ENCODE peak calls at places on chromosomes 6 and 20, in six cellular contexts. X, K, W, C, I and Y are unnamed samples.

GRCh38 chr6:107698146-107698545 is 126.0 kb downstream of the SCML4 start:
- DNase-seq in I (peak; percentile 83), W (no peak), K (no peak), X (no peak), C (no peak), Y (peak; percentile 96)

GRCh38 chr6:163113358-163113962 is 301.1 kb upstream of the QKI start:
- DNase-seq in X (no peak), W (no peak), K (no peak), I (no peak), C (no peak), Y (peak; percentile 1)

GRCh38 chr20:41183831-41184230 is 46.5 kb downstream of the PLCG1 start:
- DNase-seq in W (no peak), K (no peak), X (no peak), I (no peak), C (no peak), Y (no peak)

GRCh38 chr20:63099426-63100267 is 92.9 kb upstream of the BHLHE23 start:
- DNase-seq in K (no peak), I (no peak), W (no peak), C (no peak), X (no peak), Y (no peak)

GRCh38 chr20:12882832-12883506 is 125.8 kb upstream of the SPTLC3 start:
- DNase-seq in K (no peak), C (no peak), W (no peak), I (peak; percentile 62), X (no peak), Y (peak; percentile 54)

GRCh38 chr6:13508711-13509705 is 21.6 kb upstream of the GFOD1 start:
- DNase-seq in X (no peak), C (peak; percentile 53), K (peak; percentile 56), W (no peak), I (peak; percentile 70), Y (peak; percentile 89)

GRCh38 chr6:82761674-82762345 is 303.8 kb downstream of the UBE3D start:
- DNase-seq in I (no peak), K (no peak), X (no peak), C (no peak), W (no peak), Y (peak; percentile 15)

GRCh38 chr6:55916188-55916587 is 40.8 kb upstream of the BMP5 start:
- DNase-seq in I (peak; percentile 24), C (no peak), K (peak; percentile 34), X (no peak), W (no peak), Y (peak; percentile 22)

GRCh38 chr6:168383062-168383854 is 57.7 kb upstream of the SMOC2 start:
- DNase-seq in I (no peak), K (no peak), X (no peak), C (no peak), W (no peak), Y (no peak)

GRCh38 chr6:36677059-36677749 is 1.3 kb upstream of the CDKN1A start:
- DNase-seq in X (no peak), I (no peak), W (peak; percentile 37), C (no peak), K (no peak), Y (no peak)

GRCh38 chr6:15464211-15464725 is 198.6 kb downstream of the DTNBP1 start:
- DNase-seq in C (no peak), W (peak; percentile 22), X (no peak), K (peak; percentile 54), I (no peak), Y (no peak)

GRCh38 chr6:167995731-167996151 is 1.7 kb upstream of the KIF25 start:
- DNase-seq in W (no peak), I (no peak), C (no peak), K (no peak), X (no peak), Y (no peak)

GRCh38 chr20:36154696-36155628 is at the start of gene EPB41L1:
- DNase-seq in K (peak; percentile 11), W (no peak), X (no peak), I (peak; percentile 32), C (no peak), Y (no peak)

GRCh38 chr20:3172933-3173581 is at the start of gene LZTS3:
- DNase-seq in C (no peak), K (peak; percentile 35), W (peak; percentile 60), I (peak; percentile 57), X (peak; percentile 81), Y (peak; percentile 35)

GRCh38 chr20:33570743-33571142 is 80.8 kb downstream of the CBFA2T2 start:
- DNase-seq in I (no peak), X (no peak), C (no peak), K (no peak), W (no peak), Y (no peak)

GRCh38 chr6:131694832-131695426 is 6.3 kb downstream of the OR2A4 start:
- DNase-seq in C (peak; percentile 37), K (peak; percentile 77), X (peak; percentile 52), I (peak; percentile 78), W (peak; percentile 74), Y (peak; percentile 79)

GRCh38 chr6:100343678-100344077 is 121.0 kb downstream of the SIM1 start:
- DNase-seq in C (no peak), K (no peak), W (peak; percentile 38), I (peak; percentile 39), X (no peak), Y (peak; percentile 62)

GRCh38 chr20:3583765-3584164 is 79.4 kb downstream of the GFRA4 start:
- DNase-seq in I (no peak), K (no peak), C (no peak), W (no peak), X (no peak), Y (no peak)

GRCh38 chr6:20608371-20608770 is 74.1 kb downstream of the CDKAL1 start:
- DNase-seq in K (no peak), W (no peak), C (no peak), X (no peak), I (no peak), Y (no peak)

GRCh38 chr6:20605061-20605460 is 70.8 kb downstream of the CDKAL1 start:
- DNase-seq in W (no peak), X (no peak), C (no peak), K (peak; percentile 49), I (no peak), Y (no peak)

GRCh38 chr6:20605581-20605980 is 71.3 kb downstream of the CDKAL1 start:
- DNase-seq in K (no peak), X (no peak), I (peak; percentile 15), W (no peak), C (no peak), Y (peak; percentile 55)

GRCh38 chr6:20608905-20609304 is 74.6 kb downstream of the CDKAL1 start:
- DNase-seq in K (no peak), X (no peak), I (no peak), W (no peak), C (no peak), Y (no peak)

DNA sequence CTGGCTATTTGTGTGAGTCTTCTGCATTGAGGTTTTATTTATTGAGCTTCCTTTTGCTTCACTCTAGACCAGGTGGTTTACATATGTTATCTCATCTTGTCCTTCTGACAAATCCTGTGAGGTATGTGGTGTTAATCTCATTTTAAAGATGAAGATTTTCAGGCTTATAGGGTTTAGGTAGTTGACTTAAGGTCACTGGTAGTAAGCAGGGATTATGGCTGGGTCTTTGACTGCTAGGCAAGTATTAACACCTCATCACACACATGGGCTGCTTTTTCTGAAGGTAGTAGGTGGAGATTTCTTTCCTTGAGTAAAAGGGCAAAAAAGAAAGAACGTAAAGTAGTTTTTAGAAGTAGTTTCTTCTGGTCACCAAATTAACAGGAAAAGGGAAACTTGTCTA is 72.6 kb downstream of the CDKAL1 start:
- DNase-seq in C (no peak), K (no peak), W (no peak), X (no peak), I (no peak), Y (no peak)
- TF ChIP-seq CTCF in C (no peak), K (no peak), W (no peak), X (no peak), I (no peak), Y (no peak)

DNA sequence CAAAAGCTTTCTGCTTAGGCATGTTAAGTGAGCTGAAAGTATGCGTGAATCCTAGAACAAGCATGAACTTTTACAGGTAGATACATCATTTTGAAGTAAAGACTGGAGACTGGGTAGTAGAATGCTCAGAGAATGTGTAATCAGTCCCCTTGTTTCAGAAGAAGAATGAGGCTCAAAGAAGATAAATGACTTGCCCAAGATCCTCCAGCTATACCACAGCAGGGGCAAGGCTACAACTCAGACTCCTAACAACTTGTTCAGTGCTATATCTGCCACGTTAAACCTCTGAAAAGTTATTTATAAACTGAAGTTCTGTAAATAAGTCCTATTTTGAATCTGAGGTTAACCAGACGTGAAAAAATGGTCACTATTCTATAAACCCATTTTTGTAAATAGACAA is 2.9 kb downstream of the RIPOR2 start:
- DNase-seq in C (no peak), W (no peak), I (no peak), K (no peak), X (no peak), Y (no peak)
- H3K4me3 ChIP-seq in C (no peak overlapping the region), W (no peak overlapping the region), I (no peak overlapping the region), K (no peak overlapping the region), X (no peak overlapping the region), Y (no peak overlapping the region)

DNA sequence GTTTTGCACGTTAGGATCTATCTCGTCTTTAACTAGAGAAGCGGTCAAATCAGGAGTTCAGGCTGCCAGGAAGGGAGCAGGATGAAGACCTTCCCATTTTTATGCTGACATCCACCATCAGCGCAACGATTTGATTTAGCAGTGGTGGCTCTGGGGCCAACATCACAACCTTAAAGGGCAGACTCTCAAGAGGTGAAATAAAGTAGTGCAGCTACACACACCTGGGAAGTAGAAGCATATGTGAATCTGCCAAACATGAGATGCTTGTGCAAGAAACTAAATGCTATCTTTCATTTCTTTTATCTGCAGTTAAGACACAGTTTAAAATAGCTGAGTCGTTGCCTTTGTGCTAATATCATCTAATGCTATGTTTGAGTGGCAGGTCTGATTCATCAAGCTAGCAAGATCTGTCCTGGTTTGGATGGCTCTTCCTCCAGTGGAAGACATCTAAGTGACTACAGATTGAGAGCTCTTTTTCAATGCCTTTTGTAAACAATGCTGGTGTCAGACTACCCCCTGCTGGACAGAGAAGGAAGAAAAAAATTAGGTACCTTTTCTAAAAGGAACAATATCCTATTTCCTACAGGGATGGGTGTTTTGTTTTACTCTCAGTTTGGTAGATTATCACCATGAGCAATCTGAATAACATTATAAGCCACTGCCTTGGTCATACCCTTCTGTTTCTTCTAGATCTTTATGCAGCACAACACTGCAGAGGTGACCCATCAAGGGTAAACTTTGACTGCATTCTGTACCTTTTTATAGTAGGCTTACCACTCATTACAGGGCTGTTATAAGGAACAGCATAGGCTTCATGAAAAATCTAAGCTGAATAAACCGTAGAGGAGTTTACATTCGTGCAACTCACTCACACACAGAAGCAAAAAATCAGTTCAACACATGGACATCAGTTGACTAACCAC is 171.6 kb upstream of the FBXL4 start:
- DNase-seq in C (no peak), K (peak; percentile 57), W (peak; percentile 54), I (peak; percentile 52), X (no peak), Y (peak; percentile 48)
- TF ChIP-seq CTCF in C (peak; percentile 70), K (peak; percentile 70), W (peak; percentile 44), I (peak; percentile 64), X (peak; percentile 40), Y (peak; percentile 74)

GRCh38 chr6:125831660-125832059 is 40.9 kb downstream of the NCOA7 start:
- DNase-seq in W (no peak), C (no peak), K (no peak), I (no peak), X (no peak), Y (no peak)

GRCh38 chr6:125828476-125829039 is 37.8 kb downstream of the NCOA7 start:
- DNase-seq in C (no peak), K (no peak), X (no peak), W (no peak), I (no peak), Y (no peak)

GRCh38 chr6:125827788-125828313 is 37.1 kb downstream of the NCOA7 start:
- DNase-seq in I (no peak), C (no peak), X (no peak), K (no peak), W (no peak), Y (no peak)

GRCh38 chr6:125826695-125827463 is 36.1 kb downstream of the NCOA7 start:
- DNase-seq in X (no peak), K (no peak), C (no peak), I (no peak), W (no peak), Y (no peak)

GRCh38 chr6:125829433-125829832 is 38.7 kb downstream of the NCOA7 start:
- DNase-seq in C (no peak), I (no peak), K (no peak), X (no peak), W (no peak), Y (no peak)
- H3K4me3 ChIP-seq in C (no peak overlapping the region), I (no peak overlapping the region), K (no peak overlapping the region), X (no peak overlapping the region), W (no peak overlapping the region), Y (no peak overlapping the region)